ENCODE peak calls at places on chromosomes 5 and 9, in four cellular contexts. One of them, this sample, is unnamed.

GRCh38 chr5:179146277-179146676 is 86.1 kb downstream of the ZNF354C start:
- DNase-seq in cardiac muscle cell: no peak
- DNase-seq in Panc1: no peak
- DNase-seq in astrocyte of the spinal cord: no peak
- DNase-seq in this sample: no peak

GRCh38 chr5:112594060-112594850 is 143.4 kb upstream of the APC start:
- DNase-seq in cardiac muscle cell: no peak
- DNase-seq in Panc1: no peak
- DNase-seq in astrocyte of the spinal cord: no peak
- DNase-seq in this sample: no peak

GRCh38 chr5:168011096-168011495 is 280.3 kb upstream of the WWC1 start:
- DNase-seq in cardiac muscle cell: no peak
- DNase-seq in Panc1: no peak
- DNase-seq in astrocyte of the spinal cord: no peak
- DNase-seq in this sample: no peak

GRCh38 chr5:77347435-77348098 is 137.1 kb downstream of the PDE8B start:
- DNase-seq in cardiac muscle cell: no peak
- DNase-seq in Panc1: no peak
- DNase-seq in astrocyte of the spinal cord: no peak
- DNase-seq in this sample: no peak

GRCh38 chr5:119367502-119368237 is 11.9 kb downstream of the TNFAIP8 start:
- DNase-seq in cardiac muscle cell: peak; percentile 44
- DNase-seq in Panc1: no peak
- DNase-seq in astrocyte of the spinal cord: peak; percentile 33
- DNase-seq in this sample: peak; percentile 81

GRCh38 chr5:123265551-123265950 is 157.7 kb downstream of the CEP120 start:
- DNase-seq in cardiac muscle cell: peak; percentile 54
- DNase-seq in Panc1: no peak
- DNase-seq in astrocyte of the spinal cord: peak; percentile 13
- DNase-seq in this sample: peak; percentile 28

GRCh38 chr5:6773342-6774035 is 60.3 kb downstream of the TENT4A start:
- DNase-seq in cardiac muscle cell: no peak
- DNase-seq in Panc1: no peak
- DNase-seq in astrocyte of the spinal cord: no peak
- DNase-seq in this sample: peak; percentile 37

GRCh38 chr5:148834689-148835088 is 8.3 kb downstream of the ADRB2 start:
- DNase-seq in cardiac muscle cell: no peak
- DNase-seq in Panc1: no peak
- DNase-seq in astrocyte of the spinal cord: no peak
- DNase-seq in this sample: no peak

GRCh38 chr5:10331341-10331796 is 22.1 kb upstream of the MARCHF6 start:
- DNase-seq in cardiac muscle cell: peak; percentile 94
- DNase-seq in Panc1: no peak
- DNase-seq in astrocyte of the spinal cord: peak; percentile 92
- DNase-seq in this sample: peak; percentile 57

GRCh38 chr5:109451161-109451560 is 41.4 kb upstream of the PJA2 start:
- DNase-seq in cardiac muscle cell: no peak
- DNase-seq in Panc1: no peak
- DNase-seq in astrocyte of the spinal cord: no peak
- DNase-seq in this sample: no peak

GRCh38 chr9:98502976-98503325 is 205.8 kb downstream of the GABBR2 start:
- DNase-seq in cardiac muscle cell: peak; percentile 66
- DNase-seq in Panc1: no peak
- DNase-seq in astrocyte of the spinal cord: peak; percentile 18
- DNase-seq in this sample: peak; percentile 23

GRCh38 chr5:72486371-72486770 is 20.8 kb downstream of the ZNF366 start:
- DNase-seq in cardiac muscle cell: peak; percentile 90
- DNase-seq in Panc1: no peak
- DNase-seq in astrocyte of the spinal cord: peak; percentile 44
- DNase-seq in this sample: no peak

GRCh38 chr5:149961186-149961685 is 678 bp downstream of the SLC26A2 start:
- DNase-seq in cardiac muscle cell: no peak
- DNase-seq in Panc1: no peak
- DNase-seq in astrocyte of the spinal cord: peak; percentile 9
- DNase-seq in this sample: peak; percentile 30

GRCh38 chr9:127424669-127424986 is 446 bp downstream of the ZNF79 start:
- DNase-seq in cardiac muscle cell: no peak
- DNase-seq in Panc1: no peak
- DNase-seq in astrocyte of the spinal cord: no peak
- DNase-seq in this sample: no peak

GRCh38 chr5:167790462-167791260 is 500.8 kb upstream of the WWC1 start:
- DNase-seq in cardiac muscle cell: peak; percentile 73
- DNase-seq in Panc1: no peak
- DNase-seq in astrocyte of the spinal cord: peak; percentile 64
- DNase-seq in this sample: no peak

GRCh38 chr5:135244620-135245021 is 154.4 kb downstream of the MACROH2A1 start:
- DNase-seq in cardiac muscle cell: no peak
- DNase-seq in Panc1: no peak
- DNase-seq in astrocyte of the spinal cord: no peak
- DNase-seq in this sample: no peak

GRCh38 chr9:126170286-126170823 is 156.3 kb upstream of the MVB12B start:
- DNase-seq in cardiac muscle cell: no peak
- DNase-seq in Panc1: no peak
- DNase-seq in astrocyte of the spinal cord: no peak
- DNase-seq in this sample: no peak

GRCh38 chr5:84274585-84275468 is 109.9 kb downstream of the EDIL3 start:
- DNase-seq in cardiac muscle cell: peak; percentile 62
- DNase-seq in Panc1: no peak
- DNase-seq in astrocyte of the spinal cord: peak; percentile 47
- DNase-seq in this sample: peak; percentile 50

GRCh38 chr9:126222363-126222834 is 104.2 kb upstream of the MVB12B start:
- DNase-seq in cardiac muscle cell: no peak
- DNase-seq in Panc1: no peak
- DNase-seq in astrocyte of the spinal cord: no peak
- DNase-seq in this sample: no peak

GRCh38 chr5:171521679-171522078 is 102.2 kb downstream of the FGF18 start:
- DNase-seq in cardiac muscle cell: no peak
- DNase-seq in Panc1: no peak
- DNase-seq in astrocyte of the spinal cord: no peak
- DNase-seq in this sample: no peak

GRCh38 chr9:97880336-97880735 is 27.3 kb downstream of the FOXE1 start:
- DNase-seq in cardiac muscle cell: peak; percentile 42
- DNase-seq in Panc1: no peak
- DNase-seq in astrocyte of the spinal cord: peak; percentile 8
- DNase-seq in this sample: no peak

GRCh38 chr9:123687246-123687721 is 242.6 kb downstream of the DENND1A start:
- DNase-seq in cardiac muscle cell: no peak
- DNase-seq in Panc1: no peak
- DNase-seq in astrocyte of the spinal cord: no peak
- DNase-seq in this sample: no peak

GRCh38 chr5:178931846-178932760 is 8.9 kb upstream of the ZNF454 start:
- DNase-seq in cardiac muscle cell: no peak
- DNase-seq in Panc1: no peak
- DNase-seq in astrocyte of the spinal cord: peak; percentile 8
- DNase-seq in this sample: peak; percentile 8

GRCh38 chr5:142259758-142260157 is 65.1 kb downstream of the SPRY4 start:
- DNase-seq in cardiac muscle cell: no peak
- DNase-seq in Panc1: no peak
- DNase-seq in astrocyte of the spinal cord: no peak
- DNase-seq in this sample: no peak

GRCh38 chr5:136776022-136776927 is 410.9 kb upstream of the TRPC7 start:
- DNase-seq in cardiac muscle cell: no peak
- DNase-seq in Panc1: no peak
- DNase-seq in astrocyte of the spinal cord: no peak
- DNase-seq in this sample: no peak

GRCh38 chr9:128497824-128498610 is 6.5 kb upstream of the GLE1 start:
- DNase-seq in cardiac muscle cell: no peak
- DNase-seq in Panc1: no peak
- DNase-seq in astrocyte of the spinal cord: no peak
- DNase-seq in this sample: no peak

GRCh38 chr5:65113766-65114165 is 345.0 kb downstream of the CWC27 start:
- DNase-seq in cardiac muscle cell: no peak
- DNase-seq in Panc1: no peak
- DNase-seq in astrocyte of the spinal cord: no peak
- DNase-seq in this sample: no peak

GRCh38 chr9:70924380-70924779 is 197.0 kb downstream of the TRPM3 start:
- DNase-seq in cardiac muscle cell: peak; percentile 84
- DNase-seq in Panc1: no peak
- DNase-seq in astrocyte of the spinal cord: peak; percentile 90
- DNase-seq in this sample: peak; percentile 70

GRCh38 chr5:172473427-172473826 is 19.1 kb upstream of the SH3PXD2B start:
- DNase-seq in cardiac muscle cell: no peak
- DNase-seq in Panc1: no peak
- DNase-seq in astrocyte of the spinal cord: no peak
- DNase-seq in this sample: no peak

GRCh38 chr5:137498736-137499505 is at the start of gene SPOCK1:
- DNase-seq in cardiac muscle cell: peak; percentile 88
- DNase-seq in Panc1: no peak
- DNase-seq in astrocyte of the spinal cord: peak; percentile 59
- DNase-seq in this sample: peak; percentile 80

GRCh38 chr5:164581889-164582288 is 1076.5 kb downstream of the MAT2B start:
- DNase-seq in cardiac muscle cell: no peak
- DNase-seq in Panc1: no peak
- DNase-seq in astrocyte of the spinal cord: no peak
- DNase-seq in this sample: no peak

GRCh38 chr9:23088932-23089364 is 642.3 kb downstream of the DMRTA1 start:
- DNase-seq in cardiac muscle cell: no peak
- DNase-seq in Panc1: no peak
- DNase-seq in astrocyte of the spinal cord: no peak
- DNase-seq in this sample: peak; percentile 0

GRCh38 chr9:81683704-81684103 is 5.6 kb downstream of the TLE1 start:
- DNase-seq in cardiac muscle cell: no peak
- DNase-seq in Panc1: no peak
- DNase-seq in astrocyte of the spinal cord: no peak
- DNase-seq in this sample: no peak
- TF ChIP-seq CTCF in cardiac muscle cell: no peak
- TF ChIP-seq CTCF in Panc1: no peak
- TF ChIP-seq CTCF in astrocyte of the spinal cord: no peak
- TF ChIP-seq CTCF in this sample: no peak

DNA sequence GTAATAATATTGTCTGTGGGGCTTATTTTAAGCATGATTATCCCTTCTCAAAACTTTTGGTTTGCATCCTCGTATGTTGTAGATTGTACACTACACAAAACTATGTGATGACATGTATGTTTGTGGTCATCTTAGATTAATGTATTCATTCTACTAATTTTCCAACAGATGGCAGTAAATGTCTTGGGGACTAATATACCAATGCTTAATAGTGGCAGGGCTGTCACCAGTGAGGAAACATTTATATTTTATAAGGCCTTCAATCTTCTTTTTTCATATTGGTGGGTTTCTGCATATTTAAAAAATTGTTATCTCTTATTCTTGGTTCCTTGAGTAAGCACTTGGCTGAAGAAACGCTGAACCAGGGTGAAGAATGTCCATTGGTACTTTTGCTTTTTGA is 530.4 kb downstream of the RASEF start:
- DNase-seq in cardiac muscle cell: peak; percentile 19
- DNase-seq in Panc1: no peak
- DNase-seq in astrocyte of the spinal cord: no peak
- DNase-seq in this sample: peak; percentile 29
- TF ChIP-seq CTCF in cardiac muscle cell: peak; percentile 18
- TF ChIP-seq CTCF in Panc1: no peak
- TF ChIP-seq CTCF in astrocyte of the spinal cord: peak; percentile 14
- TF ChIP-seq CTCF in this sample: peak; percentile 37

DNA sequence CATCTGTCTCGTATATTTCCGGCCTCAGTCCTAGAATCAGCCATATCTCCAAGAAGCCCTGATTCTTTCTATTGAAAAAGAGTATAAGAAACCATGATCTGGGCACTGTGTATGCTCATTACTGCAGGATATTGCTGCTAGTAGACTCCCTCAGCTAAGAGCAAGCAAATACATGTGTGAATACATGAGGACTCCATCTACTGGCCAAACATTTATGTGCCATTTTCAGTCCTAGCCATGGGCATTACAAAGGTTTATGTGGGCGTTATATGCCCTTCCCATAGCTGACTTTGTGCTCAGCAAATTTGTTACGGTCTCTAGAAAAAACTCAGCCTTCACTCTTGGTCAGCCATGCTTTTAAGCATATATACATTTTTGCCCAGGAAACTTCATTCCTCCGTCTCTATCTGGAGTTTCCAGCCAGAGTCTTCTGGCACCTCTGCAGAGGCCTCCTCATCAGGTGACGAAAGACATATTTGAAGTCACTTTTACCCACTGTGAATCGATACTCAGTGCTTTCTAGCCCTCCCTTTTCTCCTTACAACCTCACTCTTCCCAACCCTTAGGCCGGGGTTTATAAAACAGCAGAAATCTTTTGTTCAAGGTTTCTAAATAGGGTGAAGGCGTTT is 1495.6 kb upstream of the CDH6 start:
- DNase-seq in cardiac muscle cell: no peak
- DNase-seq in Panc1: peak; percentile 7
- DNase-seq in astrocyte of the spinal cord: no peak
- DNase-seq in this sample: peak; percentile 36
- TF ChIP-seq CTCF in cardiac muscle cell: no peak
- TF ChIP-seq CTCF in Panc1: peak; percentile 41
- TF ChIP-seq CTCF in astrocyte of the spinal cord: no peak
- TF ChIP-seq CTCF in this sample: peak; percentile 30

GRCh38 chr5:151682240-151682639 is 4.5 kb downstream of the SPARC start:
- DNase-seq in cardiac muscle cell: no peak
- DNase-seq in Panc1: no peak
- DNase-seq in astrocyte of the spinal cord: no peak
- DNase-seq in this sample: no peak
- TF ChIP-seq CTCF in cardiac muscle cell: peak; percentile 4
- TF ChIP-seq CTCF in Panc1: no peak
- TF ChIP-seq CTCF in astrocyte of the spinal cord: no peak
- TF ChIP-seq CTCF in this sample: no peak

GRCh38 chr5:51156838-51157237 is 226.4 kb upstream of the ISL1 start:
- DNase-seq in cardiac muscle cell: no peak
- DNase-seq in Panc1: no peak
- DNase-seq in astrocyte of the spinal cord: no peak
- DNase-seq in this sample: no peak
- TF ChIP-seq CTCF in cardiac muscle cell: no peak
- TF ChIP-seq CTCF in Panc1: no peak
- TF ChIP-seq CTCF in astrocyte of the spinal cord: no peak
- TF ChIP-seq CTCF in this sample: no peak

GRCh38 chr5:14003513-14003912 is 59.0 kb upstream of the DNAH5 start:
- DNase-seq in cardiac muscle cell: no peak
- DNase-seq in Panc1: no peak
- DNase-seq in astrocyte of the spinal cord: no peak
- DNase-seq in this sample: no peak

GRCh38 chr5:14004598-14005394 is 60.3 kb upstream of the DNAH5 start:
- DNase-seq in cardiac muscle cell: no peak
- DNase-seq in Panc1: no peak
- DNase-seq in astrocyte of the spinal cord: no peak
- DNase-seq in this sample: no peak

GRCh38 chr5:14008819-14009311 is 64.4 kb upstream of the DNAH5 start:
- DNase-seq in cardiac muscle cell: no peak
- DNase-seq in Panc1: peak; percentile 80
- DNase-seq in astrocyte of the spinal cord: no peak
- DNase-seq in this sample: peak; percentile 38

GRCh38 chr5:14009575-14009974 is 65.1 kb upstream of the DNAH5 start:
- DNase-seq in cardiac muscle cell: no peak
- DNase-seq in Panc1: no peak
- DNase-seq in astrocyte of the spinal cord: no peak
- DNase-seq in this sample: no peak

GRCh38 chr5:14006823-14007510 is 62.5 kb upstream of the DNAH5 start:
- DNase-seq in cardiac muscle cell: no peak
- DNase-seq in Panc1: no peak
- DNase-seq in astrocyte of the spinal cord: no peak
- DNase-seq in this sample: no peak
- TF ChIP-seq CTCF in cardiac muscle cell: no peak
- TF ChIP-seq CTCF in Panc1: no peak
- TF ChIP-seq CTCF in astrocyte of the spinal cord: no peak
- TF ChIP-seq CTCF in this sample: no peak